ENCODE peak calls at places on chromosomes 1 and 21, in seven cellular contexts. One of them, this sample, is unnamed. For H3K4me1 and H3K79me1, the result is how much of the 10 kb centered on the place peaks cover.

GRCh38 chr1:167981933-167982332 is 45.1 kb upstream of the MPC2 start:
- DNase-seq in H1: no peak
- DNase-seq in mesendoderm: no peak
- DNase-seq in mesenchymal stem cell: no peak
- DNase-seq in IMR-90: peak
- DNase-seq in H9: no peak
- DNase-seq in neuronal stem cell: no peak
- DNase-seq in this sample: no peak

GRCh38 chr1:160739098-160739511 is at the start of gene SLAMF7:
- DNase-seq in neuronal stem cell: no peak
- DNase-seq in IMR-90: no peak
- DNase-seq in H1: no peak
- DNase-seq in mesenchymal stem cell: no peak
- DNase-seq in H9: no peak
- DNase-seq in mesendoderm: no peak
- DNase-seq in this sample: peak

GRCh38 chr1:40078512-40079333 is 18.3 kb downstream of the PPT1 start:
- DNase-seq in H9: peak
- DNase-seq in H1: peak
- DNase-seq in mesendoderm: peak
- DNase-seq in neuronal stem cell: peak
- DNase-seq in mesenchymal stem cell: peak
- DNase-seq in IMR-90: peak
- DNase-seq in this sample: peak

GRCh38 chr1:209368864-209369598 is 214.5 kb upstream of the CAMK1G start:
- DNase-seq in mesenchymal stem cell: no peak
- DNase-seq in H9: no peak
- DNase-seq in mesendoderm: no peak
- DNase-seq in neuronal stem cell: no peak
- DNase-seq in IMR-90: peak
- DNase-seq in H1: no peak
- DNase-seq in this sample: no peak

GRCh38 chr1:245771521-245772281 is 616.9 kb downstream of the KIF26B start:
- DNase-seq in neuronal stem cell: no peak
- DNase-seq in IMR-90: peak
- DNase-seq in H9: no peak
- DNase-seq in mesenchymal stem cell: peak
- DNase-seq in H1: no peak
- DNase-seq in mesendoderm: no peak
- DNase-seq in this sample: peak

GRCh38 chr1:1470626-1471388 is 758 bp upstream of the ATAD3B start:
- DNase-seq in mesendoderm: peak
- DNase-seq in H1: peak
- DNase-seq in neuronal stem cell: no peak
- DNase-seq in mesenchymal stem cell: peak
- DNase-seq in H9: no peak
- DNase-seq in IMR-90: no peak
- DNase-seq in this sample: peak

GRCh38 chr1:153978274-153978909 is 918 bp upstream of the JTB start:
- DNase-seq in mesendoderm: no peak
- DNase-seq in mesenchymal stem cell: no peak
- DNase-seq in IMR-90: no peak
- DNase-seq in H9: no peak
- DNase-seq in neuronal stem cell: no peak
- DNase-seq in H1: no peak
- DNase-seq in this sample: no peak

GRCh38 chr1:246300653-246301549 is 206.2 kb downstream of the SMYD3 start:
- DNase-seq in mesendoderm: no peak
- DNase-seq in mesenchymal stem cell: no peak
- DNase-seq in IMR-90: no peak
- DNase-seq in H1: no peak
- DNase-seq in H9: no peak
- DNase-seq in neuronal stem cell: no peak
- DNase-seq in this sample: no peak

GRCh38 chr1:79682478-79682877 is 675.9 kb upstream of the ADGRL4 start:
- DNase-seq in H1: no peak
- DNase-seq in H9: no peak
- DNase-seq in mesenchymal stem cell: no peak
- DNase-seq in mesendoderm: no peak
- DNase-seq in IMR-90: no peak
- DNase-seq in neuronal stem cell: no peak
- DNase-seq in this sample: no peak

GRCh38 chr1:46705408-46705807 is 13.5 kb downstream of the EFCAB14 start:
- DNase-seq in H9: no peak
- DNase-seq in mesenchymal stem cell: no peak
- DNase-seq in H1: no peak
- DNase-seq in mesendoderm: no peak
- DNase-seq in neuronal stem cell: no peak
- DNase-seq in IMR-90: peak
- DNase-seq in this sample: no peak

GRCh38 chr1:245096330-245097066 is 58.3 kb upstream of the KIF26B start:
- DNase-seq in H1: no peak
- DNase-seq in mesenchymal stem cell: no peak
- DNase-seq in neuronal stem cell: no peak
- DNase-seq in mesendoderm: no peak
- DNase-seq in H9: no peak
- DNase-seq in IMR-90: no peak
- DNase-seq in this sample: no peak

GRCh38 chr1:168835791-168836190 is 106.8 kb upstream of the DPT start:
- DNase-seq in H1: no peak
- DNase-seq in mesenchymal stem cell: no peak
- DNase-seq in neuronal stem cell: no peak
- DNase-seq in H9: no peak
- DNase-seq in IMR-90: no peak
- DNase-seq in mesendoderm: no peak
- DNase-seq in this sample: no peak

GRCh38 chr1:248807067-248807737 is 18.5 kb downstream of the SH3BP5L start:
- DNase-seq in mesenchymal stem cell: peak
- DNase-seq in neuronal stem cell: peak
- DNase-seq in H1: peak
- DNase-seq in H9: peak
- DNase-seq in mesendoderm: peak
- DNase-seq in IMR-90: peak
- DNase-seq in this sample: peak

GRCh38 chr1:21289700-21290545 is at the start of gene ECE1:
- DNase-seq in neuronal stem cell: no peak
- DNase-seq in mesenchymal stem cell: peak
- DNase-seq in H9: peak
- DNase-seq in mesendoderm: peak
- DNase-seq in IMR-90: no peak
- DNase-seq in H1: peak
- DNase-seq in this sample: peak

GRCh38 chr1:16183157-16183556 is 27.3 kb upstream of the EPHA2 start:
- DNase-seq in neuronal stem cell: no peak
- DNase-seq in H1: no peak
- DNase-seq in H9: no peak
- DNase-seq in mesendoderm: no peak
- DNase-seq in IMR-90: peak
- DNase-seq in mesenchymal stem cell: peak
- DNase-seq in this sample: no peak

GRCh38 chr1:190507357-190507756 is 29.7 kb upstream of the BRINP3 start:
- DNase-seq in H1: no peak
- DNase-seq in mesenchymal stem cell: no peak
- DNase-seq in neuronal stem cell: no peak
- DNase-seq in mesendoderm: no peak
- DNase-seq in IMR-90: no peak
- DNase-seq in H9: no peak
- DNase-seq in this sample: no peak

GRCh38 chr1:69814926-69815325 is 247.2 kb downstream of the LRRC7 start:
- DNase-seq in mesenchymal stem cell: peak
- DNase-seq in mesendoderm: no peak
- DNase-seq in neuronal stem cell: no peak
- DNase-seq in H1: no peak
- DNase-seq in IMR-90: no peak
- DNase-seq in H9: no peak
- DNase-seq in this sample: no peak

GRCh38 chr1:3674100-3675094 is 22.1 kb downstream of the TP73 start:
- DNase-seq in IMR-90: no peak
- DNase-seq in mesendoderm: peak
- DNase-seq in mesenchymal stem cell: no peak
- DNase-seq in neuronal stem cell: no peak
- DNase-seq in H1: peak
- DNase-seq in H9: peak
- DNase-seq in this sample: peak

GRCh38 chr21:36968414-36968813 is 1.9 kb upstream of the HLCS start:
- DNase-seq in mesendoderm: no peak
- DNase-seq in neuronal stem cell: no peak
- DNase-seq in IMR-90: no peak
- DNase-seq in H9: no peak
- DNase-seq in H1: no peak
- DNase-seq in mesenchymal stem cell: no peak
- DNase-seq in this sample: no peak

GRCh38 chr1:179955318-179955638 is 668 bp downstream of the CEP350 start:
- DNase-seq in mesendoderm: peak
- DNase-seq in neuronal stem cell: no peak
- DNase-seq in H9: no peak
- DNase-seq in IMR-90: peak
- DNase-seq in mesenchymal stem cell: peak
- DNase-seq in H1: no peak
- DNase-seq in this sample: peak
- H3K4me1 ChIP-seq in mesendoderm: under half
- H3K4me1 ChIP-seq in neuronal stem cell: under half
- H3K4me1 ChIP-seq in H9: under half
- H3K4me1 ChIP-seq in IMR-90: under half
- H3K4me1 ChIP-seq in mesenchymal stem cell: under half
- H3K4me1 ChIP-seq in H1: under half
- H3K4me1 ChIP-seq in this sample: under half

GRCh38 chr1:48938975-48939374 is 162.3 kb upstream of the BEND5 start:
- DNase-seq in IMR-90: no peak
- DNase-seq in H1: no peak
- DNase-seq in neuronal stem cell: no peak
- DNase-seq in mesenchymal stem cell: no peak
- DNase-seq in mesendoderm: peak
- DNase-seq in H9: no peak
- DNase-seq in this sample: no peak

GRCh38 chr1:48939828-48940227 is 163.1 kb upstream of the BEND5 start:
- DNase-seq in H1: no peak
- DNase-seq in mesenchymal stem cell: no peak
- DNase-seq in IMR-90: no peak
- DNase-seq in neuronal stem cell: no peak
- DNase-seq in H9: no peak
- DNase-seq in mesendoderm: no peak
- DNase-seq in this sample: no peak

GRCh38 chr1:48937732-48938131 is 161.0 kb upstream of the BEND5 start:
- DNase-seq in mesendoderm: peak
- DNase-seq in IMR-90: no peak
- DNase-seq in mesenchymal stem cell: no peak
- DNase-seq in neuronal stem cell: no peak
- DNase-seq in H9: no peak
- DNase-seq in H1: no peak
- DNase-seq in this sample: no peak

GRCh38 chr1:48940946-48941732 is 164.4 kb upstream of the BEND5 start:
- DNase-seq in H1: no peak
- DNase-seq in mesendoderm: no peak
- DNase-seq in H9: no peak
- DNase-seq in mesenchymal stem cell: no peak
- DNase-seq in neuronal stem cell: no peak
- DNase-seq in IMR-90: no peak
- DNase-seq in this sample: no peak

GRCh38 chr1:48940354-48940753 is 163.7 kb upstream of the BEND5 start:
- DNase-seq in H9: no peak
- DNase-seq in H1: no peak
- DNase-seq in neuronal stem cell: no peak
- DNase-seq in IMR-90: no peak
- DNase-seq in mesenchymal stem cell: no peak
- DNase-seq in mesendoderm: no peak
- DNase-seq in this sample: no peak
- H3K79me1 ChIP-seq in H9: under half
- H3K79me1 ChIP-seq in H1: under half
- H3K79me1 ChIP-seq in neuronal stem cell: under half
- H3K79me1 ChIP-seq in IMR-90: under half
- H3K79me1 ChIP-seq in mesenchymal stem cell: under half
- H3K79me1 ChIP-seq in mesendoderm: under half
- H3K79me1 ChIP-seq in this sample: under half

DNA sequence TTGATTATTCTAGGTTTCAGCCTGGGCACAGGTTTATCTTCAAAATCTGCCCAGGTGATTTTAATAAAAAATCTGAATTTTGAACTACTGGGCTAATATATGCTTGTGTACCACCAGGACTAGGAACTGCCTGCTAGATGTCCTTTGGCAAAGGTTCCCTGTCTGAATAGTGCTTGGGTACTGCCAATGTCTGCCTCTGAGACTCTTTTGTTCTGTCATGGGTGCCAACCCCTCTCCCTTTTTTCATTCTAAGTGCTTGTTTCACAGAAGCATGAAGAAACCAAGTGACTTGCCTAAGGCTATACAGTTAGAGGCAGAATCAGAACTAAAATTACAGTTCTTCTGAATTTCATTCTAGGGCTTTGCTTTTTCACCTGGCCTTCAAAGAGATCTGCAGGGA is 106.3 kb upstream of the CACHD1 start:
- DNase-seq in neuronal stem cell: no peak
- DNase-seq in H1: no peak
- DNase-seq in IMR-90: no peak
- DNase-seq in H9: no peak
- DNase-seq in mesenchymal stem cell: no peak
- DNase-seq in mesendoderm: no peak
- DNase-seq in this sample: no peak
- H3K4me1 ChIP-seq in neuronal stem cell: under half
- H3K4me1 ChIP-seq in H1: under half
- H3K4me1 ChIP-seq in IMR-90: under half
- H3K4me1 ChIP-seq in H9: under half
- H3K4me1 ChIP-seq in mesenchymal stem cell: under half
- H3K4me1 ChIP-seq in mesendoderm: under half
- H3K4me1 ChIP-seq in this sample: under half

GRCh38 chr21:28899220-28899619 is 93.5 kb downstream of the LTN1 start:
- DNase-seq in neuronal stem cell: no peak
- DNase-seq in H9: no peak
- DNase-seq in mesendoderm: no peak
- DNase-seq in IMR-90: no peak
- DNase-seq in H1: no peak
- DNase-seq in mesenchymal stem cell: no peak
- DNase-seq in this sample: no peak

GRCh38 chr21:28903448-28903847 is 89.2 kb downstream of the LTN1 start:
- DNase-seq in IMR-90: no peak
- DNase-seq in mesenchymal stem cell: no peak
- DNase-seq in neuronal stem cell: no peak
- DNase-seq in H1: no peak
- DNase-seq in mesendoderm: no peak
- DNase-seq in H9: no peak
- DNase-seq in this sample: no peak

GRCh38 chr21:28900481-28900880 is 92.2 kb downstream of the LTN1 start:
- DNase-seq in mesendoderm: no peak
- DNase-seq in IMR-90: no peak
- DNase-seq in H9: no peak
- DNase-seq in H1: no peak
- DNase-seq in mesenchymal stem cell: no peak
- DNase-seq in neuronal stem cell: no peak
- DNase-seq in this sample: no peak

GRCh38 chr21:28904961-28905435 is 87.7 kb downstream of the LTN1 start:
- DNase-seq in neuronal stem cell: no peak
- DNase-seq in H1: no peak
- DNase-seq in mesendoderm: no peak
- DNase-seq in mesenchymal stem cell: no peak
- DNase-seq in IMR-90: no peak
- DNase-seq in H9: no peak
- DNase-seq in this sample: no peak

DNA sequence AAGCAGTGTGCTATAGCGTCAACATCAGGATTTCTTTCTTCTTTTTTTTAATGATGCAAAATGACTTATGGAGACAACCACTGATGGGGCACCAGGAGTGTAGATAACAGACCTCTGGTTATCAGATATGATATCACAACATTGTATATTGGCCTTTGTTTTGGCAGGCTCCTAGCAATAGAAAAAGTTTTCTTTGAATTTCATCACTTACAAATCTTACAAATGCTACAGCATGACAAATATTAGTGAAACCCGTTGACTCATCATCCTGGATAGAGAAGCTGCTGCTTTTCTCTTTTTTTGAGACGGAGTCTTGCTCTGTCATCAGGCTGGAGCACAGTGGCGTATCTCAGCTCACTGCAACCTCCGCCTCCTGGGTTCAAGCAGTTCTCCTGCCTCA is 92.9 kb downstream of the LTN1 start:
- DNase-seq in H9: no peak
- DNase-seq in neuronal stem cell: no peak
- DNase-seq in mesenchymal stem cell: peak
- DNase-seq in IMR-90: peak
- DNase-seq in H1: no peak
- DNase-seq in mesendoderm: no peak
- DNase-seq in this sample: peak
- H3K79me1 ChIP-seq in H9: under half
- H3K79me1 ChIP-seq in neuronal stem cell: under half
- H3K79me1 ChIP-seq in mesenchymal stem cell: under half
- H3K79me1 ChIP-seq in IMR-90: under half
- H3K79me1 ChIP-seq in H1: under half
- H3K79me1 ChIP-seq in mesendoderm: under half
- H3K79me1 ChIP-seq in this sample: under half